ENCODE peak calls at places on chromosomes 3 and 15, in nine cellular contexts. U is lower leg skin, Y is erythroblast, S is sigmoid colon, L is A549, O is HCT116, E is IMR-90, K is NB4, T is body of pancreas. M is an unnamed sample.

GRCh38 chr15:62928242-62928995 is 114.1 kb upstream of the TPM1 start:
- DNase-seq in Y (peak), U (no peak), O (no peak), S (no peak), K (no peak), L (peak), T (no peak), E (peak), M (peak)

GRCh38 chr15:38440353-38441129 is 13.4 kb upstream of the FAM98B start:
- DNase-seq in L (peak), U (no peak), T (peak), Y (peak), E (peak), K (peak), S (no peak), O (peak), M (no peak)

GRCh38 chr15:36161781-36162212 is 417.6 kb upstream of the CDIN1 start:
- DNase-seq in K (no peak), E (no peak), S (peak), T (peak), U (peak), O (no peak), L (no peak), Y (no peak), M (no peak)

GRCh38 chr3:181710581-181711255 is 1.0 kb upstream of the SOX2 start:
- DNase-seq in O (no peak), S (no peak), Y (no peak), U (no peak), T (no peak), L (no peak), E (no peak), K (no peak), M (no peak)

GRCh38 chr3:168088106-168088722 is 7.5 kb downstream of the GOLIM4 start:
- DNase-seq in L (peak), T (peak), K (peak), E (no peak), O (no peak), U (no peak), Y (peak), S (no peak), M (no peak)

GRCh38 chr3:105254154-105254553 is 112.6 kb upstream of the ALCAM start:
- DNase-seq in U (no peak), L (no peak), Y (no peak), K (no peak), O (no peak), S (no peak), E (no peak), T (no peak), M (no peak)

GRCh38 chr3:103203431-103203830 is 768.6 kb downstream of the ZPLD1 start:
- DNase-seq in T (no peak), E (no peak), L (no peak), K (no peak), U (no peak), Y (no peak), O (no peak), S (no peak), M (no peak)

GRCh38 chr3:16687206-16687605 is 82.0 kb upstream of the DAZL start:
- DNase-seq in O (no peak), U (no peak), K (no peak), L (no peak), Y (no peak), E (no peak), S (no peak), T (no peak), M (no peak)

GRCh38 chr3:50572801-50573371 is 3.6 kb downstream of the HEMK1 start:
- DNase-seq in Y (no peak), E (no peak), K (no peak), U (no peak), L (no peak), O (no peak), T (no peak), S (no peak), M (no peak)

GRCh38 chr3:129557737-129558037 is 14.7 kb downstream of the H1-8 start:
- DNase-seq in K (no peak), O (no peak), S (no peak), L (no peak), U (no peak), Y (no peak), E (no peak), T (no peak), M (no peak)

GRCh38 chr3:194136519-194137313 is 768 bp downstream of the HES1 start:
- DNase-seq in Y (peak), L (no peak), U (peak), K (peak), T (peak), O (no peak), S (peak), E (peak), M (peak)

GRCh38 chr15:43517354-43518072 is at the start of gene MAP1A:
- DNase-seq in Y (peak), U (peak), E (peak), L (no peak), K (no peak), S (peak), T (peak), O (no peak), M (no peak)

GRCh38 chr15:42111924-42112323 is 17.6 kb upstream of the PLA2G4D start:
- DNase-seq in S (no peak), E (no peak), O (no peak), L (no peak), T (no peak), U (no peak), K (peak), Y (no peak), M (no peak)

GRCh38 chr3:12990781-12991480 is 82.3 kb downstream of the IQSEC1 start:
- DNase-seq in L (no peak), T (no peak), Y (no peak), O (no peak), U (no peak), S (no peak), E (peak), K (no peak), M (peak)

GRCh38 chr3:140630366-140630765 is 47.5 kb upstream of the TRIM42 start:
- DNase-seq in O (no peak), Y (no peak), L (no peak), S (no peak), U (no peak), K (no peak), E (no peak), T (no peak), M (no peak)

GRCh38 chr15:89101302-89102191 is 13.3 kb downstream of the ABHD2 start:
- DNase-seq in S (peak), T (peak), E (peak), U (peak), K (no peak), O (peak), L (peak), Y (peak), M (peak)

GRCh38 chr3:190486201-190486865 is 27.6 kb upstream of the IL1RAP start:
- DNase-seq in O (no peak), U (no peak), E (no peak), T (no peak), Y (no peak), K (no peak), L (no peak), S (no peak), M (no peak)

GRCh38 chr3:50600841-50601591 is 10.6 kb downstream of the CISH start:
- DNase-seq in S (peak), K (peak), Y (peak), L (peak), U (peak), T (peak), O (peak), E (peak), M (peak)

GRCh38 chr15:63232943-63233342 is 43.5 kb downstream of the RAB8B start:
- DNase-seq in U (no peak), Y (no peak), T (no peak), L (no peak), K (peak), S (peak), O (no peak), E (peak), M (no peak)

GRCh38 chr3:16369247-16369646 is 104.2 kb downstream of the OXNAD1 start:
- DNase-seq in L (no peak), K (no peak), E (no peak), Y (no peak), S (no peak), O (no peak), T (no peak), U (peak), M (no peak)

GRCh38 chr15:74906450-74907276 is at the start of gene FAM219B:
- DNase-seq in T (peak), S (peak), E (peak), L (peak), O (peak), K (peak), U (peak), Y (peak), M (peak)

GRCh38 chr3:149460123-149460522 is 14.4 kb upstream of the TM4SF4 start:
- DNase-seq in U (no peak), Y (no peak), L (no peak), T (peak), E (no peak), K (no peak), O (no peak), S (no peak), M (no peak)

GRCh38 chr15:23565395-23566069 is at the start of gene MKRN3:
- DNase-seq in O (peak), U (no peak), E (peak), S (no peak), L (peak), K (peak), T (no peak), Y (peak), M (peak)

GRCh38 chr15:90075420-90076289 is 26.6 kb downstream of the IDH2 start:
- DNase-seq in T (peak), K (no peak), L (no peak), S (no peak), O (peak), Y (no peak), U (no peak), E (no peak), M (no peak)

GRCh38 chr15:83854314-83854713 is 200.4 kb downstream of the ADAMTSL3 start:
- DNase-seq in K (no peak), E (peak), L (no peak), U (no peak), O (peak), S (no peak), T (no peak), Y (no peak), M (no peak)

GRCh38 chr3:16839271-16840110 is 45.3 kb upstream of the PLCL2 start:
- DNase-seq in K (no peak), L (no peak), Y (no peak), U (no peak), T (no peak), O (no peak), S (no peak), E (no peak), M (no peak)

DNA sequence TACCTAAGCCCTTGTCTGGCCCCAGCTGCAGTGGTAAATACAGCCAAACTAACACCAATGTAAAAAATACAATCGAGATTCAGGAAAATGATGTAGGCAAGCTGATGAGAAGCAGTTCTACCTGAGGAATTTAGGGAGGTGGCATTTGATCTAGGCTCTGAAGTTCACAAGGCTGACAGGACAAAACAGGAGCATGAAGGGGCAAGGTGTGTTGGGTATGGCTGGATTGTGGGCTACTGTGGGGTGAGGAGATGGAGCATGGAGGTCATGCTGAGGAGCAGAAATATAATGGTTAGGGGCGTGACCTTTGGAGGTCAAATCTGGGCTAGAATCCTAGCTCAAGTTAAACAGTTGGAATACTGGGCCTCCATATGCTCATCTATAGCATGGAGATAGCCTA is 6.5 kb downstream of the NDUFB4 start:
- DNase-seq in O (no peak), U (no peak), E (no peak), Y (no peak), S (no peak), L (no peak), T (no peak), K (no peak), M (no peak)
- TF ChIP-seq POLR2A in O (no peak), U (no peak), E (no peak), Y (peak), S (no peak), L (no peak), T (no peak), K (no peak), M (no peak)

GRCh38 chr3:187804120-187805106 is 59.1 kb upstream of the BCL6 start:
- DNase-seq in E (no peak), T (no peak), Y (no peak), O (no peak), L (no peak), U (peak), S (no peak), K (no peak), M (no peak)

GRCh38 chr3:187799942-187800637 is 54.8 kb upstream of the BCL6 start:
- DNase-seq in U (no peak), O (no peak), L (no peak), S (no peak), Y (no peak), E (peak), K (no peak), T (no peak), M (no peak)

GRCh38 chr3:187802928-187803259 is 57.6 kb upstream of the BCL6 start:
- DNase-seq in L (no peak), E (no peak), Y (no peak), T (no peak), U (peak), K (no peak), S (no peak), O (no peak), M (no peak)

GRCh38 chr3:187801152-187801551 is 55.9 kb upstream of the BCL6 start:
- DNase-seq in O (no peak), K (no peak), E (no peak), U (no peak), Y (no peak), L (no peak), S (no peak), T (no peak), M (no peak)

GRCh38 chr3:187802203-187802927 is 57.1 kb upstream of the BCL6 start:
- DNase-seq in T (no peak), K (no peak), O (no peak), E (no peak), Y (no peak), U (no peak), L (no peak), S (no peak), M (no peak)
- TF ChIP-seq POLR2A in T (no peak), K (no peak), O (no peak), E (no peak), Y (no peak), U (no peak), L (no peak), S (no peak), M (no peak)

GRCh38 chr3:33440328-33440577 is at the start of gene UBP1:
- DNase-seq in L (no peak), Y (no peak), S (no peak), O (no peak), U (no peak), E (no peak), T (peak), K (no peak), M (no peak)

GRCh38 chr3:33438871-33439270 is 1.3 kb downstream of the UBP1 start:
- DNase-seq in T (no peak), S (no peak), E (peak), K (peak), Y (no peak), L (no peak), U (no peak), O (no peak), M (no peak)

GRCh38 chr3:33438284-33438668 is 1.9 kb downstream of the UBP1 start:
- DNase-seq in K (peak), L (no peak), Y (peak), T (peak), E (peak), S (no peak), O (no peak), U (no peak), M (no peak)

GRCh38 chr3:33440578-33441321 is 545 bp upstream of the UBP1 start:
- DNase-seq in U (peak), S (peak), Y (peak), T (peak), L (peak), K (peak), E (peak), O (peak), M (peak)

GRCh38 chr3:33439421-33440327 is 531 bp downstream of the UBP1 start:
- DNase-seq in E (peak), O (no peak), Y (peak), L (peak), K (peak), U (peak), S (peak), T (peak), M (no peak)
- TF ChIP-seq POLR2A in E (no peak), O (peak), Y (no peak), L (no peak), K (no peak), U (no peak), S (no peak), T (peak), M (no peak)

GRCh38 chr3:47019201-47019600 is 39.7 kb downstream of the NBEAL2 start:
- DNase-seq in K (no peak), S (no peak), T (no peak), L (no peak), O (no peak), Y (no peak), E (peak), U (no peak), M (peak)

GRCh38 chr3:47016086-47016933 is 36.8 kb downstream of the NBEAL2 start:
- DNase-seq in L (no peak), Y (no peak), U (no peak), E (peak), O (no peak), S (no peak), T (no peak), K (no peak), M (no peak)

GRCh38 chr3:47017504-47018268 is 38.2 kb downstream of the NBEAL2 start:
- DNase-seq in U (no peak), Y (no peak), E (peak), T (no peak), K (peak), O (no peak), L (no peak), S (no peak), M (peak)

GRCh38 chr3:47016934-47017435 is 37.5 kb downstream of the NBEAL2 start:
- DNase-seq in K (peak), U (peak), Y (no peak), O (no peak), S (no peak), L (no peak), E (peak), T (no peak), M (peak)

GRCh38 chr3:47018269-47018611 is 38.8 kb downstream of the NBEAL2 start:
- DNase-seq in K (no peak), Y (no peak), O (no peak), U (no peak), E (no peak), S (no peak), L (no peak), T (no peak), M (no peak)
- TF ChIP-seq POLR2A in K (no peak), Y (no peak), O (no peak), U (no peak), E (no peak), S (no peak), L (no peak), T (no peak), M (no peak)

GRCh38 chr3:61561374-61562041 is at the start of gene PTPRG:
- DNase-seq in U (peak), K (peak), T (peak), Y (peak), S (peak), L (peak), O (peak), E (peak), M (peak)
- TF ChIP-seq POLR2A in U (no peak), K (no peak), T (peak), Y (no peak), S (peak), L (no peak), O (peak), E (peak), M (peak)

GRCh38 chr3:73229036-73229435 is 167.6 kb downstream of the EBLN2 start:
- DNase-seq in O (no peak), Y (no peak), U (no peak), K (no peak), E (no peak), T (no peak), S (no peak), L (no peak), M (no peak)
- TF ChIP-seq POLR2A in O (no peak), Y (no peak), U (no peak), K (no peak), E (no peak), T (no peak), S (no peak), L (no peak), M (no peak)

GRCh38 chr3:10288575-10288960 is 4.2 kb downstream of the GHRL start:
- DNase-seq in S (no peak), L (no peak), U (no peak), Y (no peak), O (no peak), K (no peak), E (no peak), T (no peak), M (no peak)

GRCh38 chr3:10289077-10289476 is 3.7 kb downstream of the GHRL start:
- DNase-seq in E (no peak), U (no peak), T (no peak), Y (no peak), K (no peak), O (no peak), S (no peak), L (no peak), M (no peak)

GRCh38 chr3:10291139-10291500 is 1.6 kb downstream of the GHRL start:
- DNase-seq in U (no peak), Y (no peak), T (no peak), S (no peak), O (no peak), K (no peak), E (no peak), L (no peak), M (no peak)

GRCh38 chr3:10290476-10291138 is 2.1 kb downstream of the GHRL start:
- DNase-seq in K (no peak), Y (no peak), U (no peak), S (no peak), E (no peak), T (no peak), O (no peak), L (no peak), M (no peak)

DNA sequence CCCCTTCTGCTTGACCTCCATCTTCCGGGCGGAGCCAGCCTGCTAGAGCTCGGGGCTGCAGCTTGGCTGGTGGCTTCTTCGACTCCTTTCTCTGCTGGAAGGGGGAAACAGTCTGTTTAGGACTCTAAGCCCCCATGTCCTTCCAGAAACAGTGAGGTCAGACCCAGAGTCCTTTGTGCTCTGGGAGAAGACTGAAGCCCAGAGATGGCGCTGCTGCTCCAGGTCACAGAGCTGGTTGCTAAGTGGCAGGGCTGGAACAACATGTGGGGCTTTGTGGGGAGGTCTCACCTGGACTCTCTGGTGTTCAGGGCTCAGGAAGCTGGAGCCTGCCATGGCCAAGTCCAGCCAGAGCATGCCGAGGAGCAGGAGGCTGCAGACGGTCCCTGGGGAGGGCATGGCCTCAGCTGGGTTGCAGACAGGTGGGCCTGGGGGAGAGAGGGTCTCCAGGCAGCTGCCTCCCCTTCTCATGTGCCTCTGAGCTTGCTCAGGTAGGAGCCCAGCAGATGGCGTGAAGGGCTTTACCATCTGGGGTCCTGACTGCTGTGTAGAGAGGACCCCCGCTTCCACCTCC is 2.9 kb downstream of the GHRL start:
- DNase-seq in U (no peak), Y (no peak), S (no peak), E (no peak), O (no peak), T (no peak), L (no peak), K (no peak), M (no peak)
- TF ChIP-seq POLR2A in U (no peak), Y (no peak), S (no peak), E (no peak), O (no peak), T (no peak), L (no peak), K (no peak), M (no peak)

GRCh38 chr3:184135149-184135910 is at the start of gene EIF2B5:
- DNase-seq in O (peak), E (peak), T (peak), S (peak), Y (peak), K (peak), U (peak), L (peak), M (peak)
- TF ChIP-seq POLR2A in O (peak), E (peak), T (peak), S (peak), Y (peak), K (peak), U (no peak), L (peak), M (peak)

DNA sequence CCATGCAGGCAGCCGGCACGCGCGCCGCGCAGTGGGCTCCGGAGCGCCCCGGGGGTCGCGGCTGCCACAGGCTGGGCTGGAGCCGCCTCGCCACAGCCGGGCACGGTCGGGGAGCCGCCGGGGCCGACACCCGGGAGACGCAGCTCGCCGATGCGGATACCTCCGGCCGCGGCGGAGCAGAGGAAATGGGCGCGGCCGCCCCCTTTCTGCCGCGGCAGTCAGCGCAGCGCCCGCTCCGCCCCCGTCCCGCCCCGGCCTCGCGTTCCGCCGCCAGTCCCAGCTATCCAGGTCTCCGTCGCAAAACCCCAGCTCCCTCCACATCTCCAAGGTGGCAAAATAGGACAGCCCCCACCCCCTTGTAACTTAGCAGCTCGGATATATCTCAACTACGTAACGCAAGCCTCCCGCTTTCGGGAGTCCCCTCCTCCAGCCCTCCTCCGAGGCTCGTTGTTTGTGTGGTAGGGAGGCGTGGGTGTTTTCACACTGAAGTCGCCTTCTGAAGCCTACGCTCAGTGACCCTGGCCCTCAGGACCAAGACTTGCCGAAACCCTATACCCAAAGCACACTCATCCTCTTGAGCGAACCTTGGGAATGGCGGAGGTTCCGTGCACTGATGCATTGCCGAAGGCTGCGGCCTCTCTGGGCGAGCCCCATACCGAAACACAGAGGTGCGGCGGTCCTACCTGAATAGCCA is at the start of gene SH3BP5:
- DNase-seq in U (peak), S (peak), K (peak), Y (peak), E (peak), O (peak), L (peak), T (peak), M (peak)
- TF ChIP-seq POLR2A in U (peak), S (no peak), K (peak), Y (no peak), E (no peak), O (peak), L (peak), T (peak), M (peak)

M was measured in H54.